ENCODE peak calls at places on chromosomes 4 and X, in six cellular contexts. C is stromal cell of bone marrow; O is AG10803; R is activated CD4-positive, alpha-beta T cell treated with anti-CD3 and anti-CD28 coated beads, Interleukin-2, amount 10 ng/mL, durations not matched to agents 7 days and 5 days; Z is NCI-H1092 treated with DMSO at 0.1 percent for 48 hours; X is tibial nerve. U is an unnamed sample.

GRCh38 chrX:134836497-134836968 is 154.3 kb upstream of the SMIM10 start:
- DNase-seq in Z (no peak), R (no peak), C (no peak), O (peak), X (no peak), U (no peak)

GRCh38 chr4:16995451-16995850 is 97.0 kb upstream of the LDB2 start:
- DNase-seq in R (no peak), C (no peak), Z (no peak), O (peak), X (no peak), U (no peak)

GRCh38 chr4:124970011-124970410 is 257.5 kb upstream of the ANKRD50 start:
- DNase-seq in R (no peak), Z (no peak), O (peak), C (peak), X (no peak), U (no peak)

GRCh38 chr4:16043820-16044554 is 39.8 kb downstream of the PROM1 start:
- DNase-seq in Z (peak), X (no peak), O (no peak), R (no peak), C (no peak), U (no peak)

GRCh38 chr4:21726255-21726815 is 222.2 kb downstream of the KCNIP4 start:
- DNase-seq in C (no peak), Z (no peak), O (no peak), X (no peak), R (no peak), U (no peak)

GRCh38 chr4:42638993-42639392 is 17.9 kb downstream of the ATP8A1 start:
- DNase-seq in C (no peak), X (no peak), R (no peak), O (no peak), Z (no peak), U (no peak)

GRCh38 chrX:102988517-102988916 is 51.4 kb downstream of the RAB40AL start:
- DNase-seq in O (no peak), Z (no peak), X (no peak), R (no peak), C (no peak), U (no peak)

GRCh38 chr4:16083217-16084191 is at the start of gene PROM1:
- DNase-seq in X (no peak), O (no peak), R (no peak), C (no peak), Z (peak), U (no peak)

GRCh38 chr4:114807759-114808404 is 209.3 kb downstream of the UGT8 start:
- DNase-seq in O (peak), R (peak), Z (no peak), C (no peak), X (no peak), U (peak)

GRCh38 chr4:147334478-147334877 is 146.4 kb upstream of the EDNRA start:
- DNase-seq in C (no peak), O (no peak), Z (no peak), X (no peak), R (no peak), U (no peak)

GRCh38 chr4:47010347-47011188 is 17.2 kb upstream of the GABRA4 start:
- DNase-seq in X (no peak), R (no peak), O (no peak), C (no peak), Z (no peak), U (peak)

GRCh38 chr4:117478702-117479101 is 393.3 kb upstream of the TRAM1L1 start:
- DNase-seq in O (no peak), Z (no peak), C (no peak), R (no peak), X (no peak), U (no peak)

GRCh38 chr4:156901871-156902270 is 69.7 kb downstream of the PDGFC start:
- DNase-seq in R (no peak), X (no peak), O (peak), Z (no peak), C (peak), U (no peak)

GRCh38 chrX:44245730-44246129 is 97.7 kb downstream of the EFHC2 start:
- DNase-seq in R (peak), X (no peak), C (no peak), Z (no peak), O (no peak), U (no peak)

GRCh38 chrX:154822029-154822428 is 12.4 kb downstream of the SMIM9 start:
- DNase-seq in X (no peak), R (no peak), C (no peak), Z (no peak), O (no peak), U (no peak)

GRCh38 chrX:129726307-129727111 is 12.3 kb upstream of the XPNPEP2 start:
- DNase-seq in Z (peak), O (peak), C (peak), X (peak), R (peak), U (no peak)

GRCh38 chr4:168803727-168804126 is 206.3 kb downstream of the CBR4 start:
- DNase-seq in R (no peak), Z (no peak), X (no peak), C (no peak), O (peak), U (no peak)

GRCh38 chr4:67430989-67431388 is 114.3 kb downstream of the CENPC start:
- DNase-seq in R (no peak), O (no peak), C (no peak), Z (no peak), X (no peak), U (no peak)

GRCh38 chr4:122481766-122482405 is 25.4 kb upstream of the IL2 start:
- DNase-seq in R (no peak), Z (no peak), C (peak), X (no peak), O (peak), U (no peak)

GRCh38 chrX:145190801-145191389 is 56.4 kb upstream of the SPANXN1 start:
- DNase-seq in O (peak), Z (peak), C (no peak), R (no peak), X (no peak), U (peak)

GRCh38 chr4:51830146-51830545 is 12.8 kb upstream of the DCUN1D4 start:
- DNase-seq in X (no peak), C (no peak), R (no peak), O (no peak), Z (no peak), U (no peak)

GRCh38 chr4:153514001-153514526 is 47.9 kb downstream of the TMEM131L start:
- DNase-seq in C (peak), X (no peak), O (peak), R (no peak), Z (no peak), U (no peak)

GRCh38 chr4:6198768-6199343 is 1.5 kb downstream of the JAKMIP1 start:
- DNase-seq in Z (peak), C (no peak), R (peak), X (no peak), O (no peak), U (no peak)

GRCh38 chrX:24561121-24561520 is 86.0 kb downstream of the PCYT1B start:
- DNase-seq in R (no peak), C (no peak), X (no peak), Z (no peak), O (peak), U (peak)

GRCh38 chr4:139555705-139556070 is 331 bp downstream of the SETD7 start:
- DNase-seq in O (no peak), Z (no peak), R (no peak), C (no peak), X (peak), U (no peak)

GRCh38 chrX:72100051-72100755 is 31.5 kb downstream of the RTL5 start:
- DNase-seq in C (no peak), R (no peak), X (no peak), O (no peak), Z (no peak), U (no peak)

GRCh38 chrX:132401935-132402334 is 86.9 kb downstream of the MBNL3 start:
- DNase-seq in Z (no peak), O (peak), X (no peak), R (no peak), C (no peak), U (no peak)

GRCh38 chr4:7659429-7660175 is 224.9 kb upstream of the PSAPL1 start:
- DNase-seq in Z (no peak), X (no peak), R (no peak), C (no peak), O (no peak), U (no peak)

GRCh38 chr4:185566972-185567749 is 31.9 kb upstream of the PDLIM3 start:
- DNase-seq in C (peak), O (peak), R (no peak), Z (no peak), X (peak), U (no peak)

GRCh38 chr4:43843501-43843900 is 605.1 kb downstream of the KCTD8 start:
- DNase-seq in O (no peak), C (no peak), Z (no peak), X (no peak), R (no peak), U (no peak)

U was measured in Jurkat, Clone E6-1.